ENCODE peak calls at places on chromosome X, in four cellular contexts. P is SK-N-SH, E is neural progenitor cell, K is fibroblast of lung. N is an unnamed sample.

GRCh38 chrX:84709987-84710386 is 207.7 kb upstream of the HDX start:
- DNase-seq in P (no peak), E (no peak), K (no peak), N (no peak)

GRCh38 chrX:81411517-81411916 is 209.6 kb downstream of the SH3BGRL start:
- DNase-seq in P (no peak), E (no peak), K (no peak), N (no peak)

GRCh38 chrX:109475174-109475891 is 6.6 kb downstream of the GUCY2F start:
- DNase-seq in P (peak; percentile 31), E (peak; percentile 91), K (peak; percentile 51), N (peak; percentile 93)

GRCh38 chrX:155766321-155766720 is 114.8 kb upstream of the VAMP7 start:
- DNase-seq in P (no peak), E (no peak), K (no peak), N (no peak)

GRCh38 chrX:41334866-41335589 is 1.1 kb downstream of the DDX3X start:
- DNase-seq in P (peak; percentile 68), E (no peak), K (peak; percentile 59), N (peak; percentile 76)

GRCh38 chrX:15749642-15750610 is 11.9 kb downstream of the CA5B start:
- DNase-seq in P (no peak), E (no peak), K (peak; percentile 18), N (no peak)

GRCh38 chrX:115642304-115642703 is 81.3 kb downstream of the PLS3 start:
- DNase-seq in P (no peak), E (peak; percentile 5), K (no peak), N (peak; percentile 59)

GRCh38 chrX:53072418-53073114 is 9.6 kb upstream of the TSPYL2 start:
- DNase-seq in P (no peak), E (no peak), K (no peak), N (peak; percentile 41)

GRCh38 chrX:39984191-39984956 is 113.4 kb downstream of the BCOR start:
- DNase-seq in P (no peak), E (no peak), K (peak; percentile 60), N (no peak)

GRCh38 chrX:37755073-37755472 is 24.8 kb upstream of the CYBB start:
- DNase-seq in P (no peak), E (no peak), K (no peak), N (no peak)

GRCh38 chrX:118773782-118774181 is 46.4 kb downstream of the IL13RA1 start:
- DNase-seq in P (no peak), E (no peak), K (no peak), N (no peak)

DNA sequence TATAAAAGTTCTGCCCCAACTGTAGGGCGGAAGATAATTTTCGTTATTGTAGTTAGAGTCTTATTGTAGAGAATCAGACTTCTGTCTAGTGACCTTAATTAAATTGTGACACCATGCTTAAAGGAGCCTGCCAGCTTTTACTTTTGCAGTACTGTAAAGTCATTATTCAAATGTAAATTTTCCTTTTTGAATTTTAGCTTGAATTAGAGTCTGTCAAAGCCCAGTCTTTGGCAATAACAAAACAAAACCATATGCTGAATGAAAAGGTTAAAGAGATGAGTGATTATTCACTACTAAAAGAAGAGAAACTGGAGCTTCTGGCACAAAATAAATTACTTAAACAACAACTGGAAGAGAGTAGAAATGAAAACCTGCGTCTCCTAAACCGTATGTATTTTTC is 21.8 kb downstream of the OFD1 start:
- DNase-seq in P (no peak), E (no peak), K (no peak), N (no peak)
- H3K36me3 ChIP-seq in P (peaks cover 80% of the 10 kb centered on the region), E (peaks cover 6% of the 10 kb centered on the region), K (no peaks in the 10 kb centered on the region), N (peaks cover 65% of the 10 kb centered on the region)

GRCh38 chrX:133265331-133265730 is 47.2 kb upstream of the TFDP3 start:
- DNase-seq in P (no peak), E (peak; percentile 93), K (no peak), N (peak; percentile 88)
- TF ChIP-seq CTCF in P (no peak), E (no peak), K (no peak), N (no peak)

DNA sequence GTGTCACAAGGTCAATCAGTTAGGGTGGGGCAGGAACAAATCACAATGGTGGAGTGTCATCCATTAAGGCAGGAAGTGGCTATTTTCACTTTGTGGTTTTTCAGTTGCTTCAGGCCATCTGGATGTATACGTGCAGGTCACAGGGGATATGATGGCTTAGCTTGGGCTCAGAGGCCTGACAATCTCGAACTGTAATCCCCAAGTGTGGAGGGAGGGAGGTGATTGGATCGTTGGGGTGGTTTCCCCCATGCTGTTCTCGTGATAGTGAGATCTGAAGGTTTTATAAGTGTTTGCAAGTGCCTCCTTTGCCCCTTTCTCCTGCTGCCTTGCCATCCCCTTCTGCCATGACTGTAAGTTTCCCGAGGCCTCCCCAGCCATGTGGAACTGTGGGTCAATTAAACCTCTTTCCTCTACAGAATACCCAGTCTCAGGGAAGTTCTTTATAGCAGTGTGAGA is 36.7 kb upstream of the STS start:
- DNase-seq in P (no peak), E (no peak), K (no peak), N (peak; percentile 55)
- H3K9ac ChIP-seq in P (no peak overlapping the region), E (no peak overlapping the region), K (no peak overlapping the region), N (no peak overlapping the region)

GRCh38 chrX:71454222-71454621 is 78.7 kb upstream of the OGT start:
- DNase-seq in P (no peak), E (no peak), K (no peak), N (no peak)

GRCh38 chrX:71458866-71459265 is 74.0 kb upstream of the OGT start:
- DNase-seq in P (no peak), E (no peak), K (no peak), N (no peak)
- H3K36me3 ChIP-seq in P (peaks cover 90% of the 10 kb centered on the region), E (no peaks in the 10 kb centered on the region), K (peaks cover 3% of the 10 kb centered on the region), N (peaks cover 84% of the 10 kb centered on the region)

DNA sequence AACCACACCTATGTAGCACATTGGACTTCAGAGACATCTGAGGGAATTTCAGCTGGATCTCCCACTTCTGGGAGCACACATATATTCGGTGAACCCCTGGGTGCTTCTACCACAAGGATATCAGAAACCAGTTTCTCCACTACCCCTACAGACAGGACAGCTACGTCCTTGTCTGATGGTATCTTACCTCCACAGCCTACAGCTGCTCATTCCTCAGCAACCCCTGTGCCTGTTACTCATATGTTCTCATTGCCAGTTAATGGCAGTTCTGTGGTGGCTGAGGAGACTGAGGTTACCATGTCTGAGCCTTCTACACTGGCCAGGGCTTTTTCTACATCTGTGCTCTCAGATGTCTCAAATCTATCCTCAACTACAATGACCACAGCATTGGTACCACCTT is 45.7 kb downstream of the ADGRG4 start:
- DNase-seq in P (no peak), E (no peak), K (no peak), N (no peak)
- TF ChIP-seq CTCF in P (no peak), E (no peak), K (no peak), N (no peak)

GRCh38 chrX:73215263-73215662 is 612 bp upstream of the NAP1L2 start:
- DNase-seq in P (no peak), E (no peak), K (no peak), N (no peak)
- H3K9ac ChIP-seq in P (no peak overlapping the region), E (no peak overlapping the region), K (no peak overlapping the region), N (no peak overlapping the region)

GRCh38 chrX:55742649-55743048 is 25.1 kb downstream of the RRAGB start:
- DNase-seq in P (no peak), E (no peak), K (no peak), N (no peak)
- H3K36me3 ChIP-seq in P (peaks cover 21% of the 10 kb centered on the region), E (no peaks in the 10 kb centered on the region), K (peaks cover 1% of the 10 kb centered on the region), N (peaks cover 80% of the 10 kb centered on the region)

GRCh38 chrX:133307637-133308485 is 89.7 kb upstream of the TFDP3 start:
- DNase-seq in P (no peak), E (peak; percentile 92), K (peak; percentile 18), N (peak; percentile 67)
- TF ChIP-seq CTCF in P (no peak), E (peak; percentile 49), K (no peak), N (peak; percentile 63)

N was measured in endodermal cell.